ENCODE peak calls at places on chromosomes 3 and 15, in eight cellular contexts. V, J, Y, A, O, R, T and Z are unnamed samples.

GRCh38 chr3:148319161-148319915 is 378.4 kb upstream of the AGTR1 start:
- DNase-seq in V (no peak), J (peak), Y (no peak), A (no peak), O (no peak), R (no peak), T (no peak), Z (no peak)

GRCh38 chr3:141686477-141687280 is 51.4 kb upstream of the RNF7 start:
- DNase-seq in V (no peak), J (peak), Y (no peak), A (peak), O (peak), R (peak), T (peak), Z (no peak)

GRCh38 chr3:122754867-122755835 is 38.5 kb downstream of the HSPBAP1 start:
- DNase-seq in V (peak), J (no peak), Y (peak), A (no peak), O (no peak), R (peak), T (no peak), Z (peak)

GRCh38 chr3:38554127-38554827 is 58.1 kb downstream of the EXOG start:
- DNase-seq in V (no peak), J (no peak), Y (no peak), A (peak), O (no peak), R (no peak), T (no peak), Z (no peak)

GRCh38 chr15:49521802-49522201 is 98.8 kb downstream of the FGF7 start:
- DNase-seq in V (peak), J (no peak), Y (no peak), A (no peak), O (no peak), R (no peak), T (no peak), Z (peak)

GRCh38 chr3:123524987-123525386 is 59.9 kb downstream of the HACD2 start:
- DNase-seq in V (no peak), J (no peak), Y (no peak), A (no peak), O (no peak), R (no peak), T (no peak), Z (no peak)

GRCh38 chr3:181570472-181570871 is 141.3 kb upstream of the SOX2 start:
- DNase-seq in V (no peak), J (no peak), Y (no peak), A (no peak), O (no peak), R (no peak), T (no peak), Z (no peak)

GRCh38 chr3:49296781-49297420 is 19.9 kb upstream of the C3orf62 start:
- DNase-seq in V (no peak), J (no peak), Y (no peak), A (no peak), O (peak), R (no peak), T (no peak), Z (no peak)

GRCh38 chr15:58546635-58547627 is 115.1 kb downstream of the LIPC start:
- DNase-seq in V (no peak), J (peak), Y (no peak), A (peak), O (peak), R (no peak), T (no peak), Z (no peak)